ENCODE peak calls at places on chromosomes 11 and 22, in eight cellular contexts. P, L, R, C, U, V, T and E are unnamed samples.

GRCh38 chr22:48240935-48241230 is 1478.4 kb downstream of the TBC1D22A start:
- DNase-seq in P (no peak), L (no peak), R (no peak), C (no peak), U (no peak), V (peak; percentile 29), T (no peak), E (no peak)

GRCh38 chr11:1925373-1926155 is 6.1 kb downstream of the TNNT3 start:
- DNase-seq in P (no peak), L (no peak), R (no peak), C (no peak), U (no peak), V (no peak), T (no peak), E (no peak)

GRCh38 chr22:29587938-29588699 is 7.2 kb upstream of the NIPSNAP1 start:
- DNase-seq in P (no peak), L (no peak), R (no peak), C (peak; percentile 50), U (peak; percentile 80), V (no peak), T (no peak), E (peak; percentile 93)

GRCh38 chr11:10564692-10565318 is 3.7 kb downstream of the LYVE1 start:
- DNase-seq in P (no peak), L (no peak), R (no peak), C (no peak), U (no peak), V (no peak), T (no peak), E (no peak)

GRCh38 chr22:49718396-49718795 is 109.3 kb downstream of the BRD1 start:
- DNase-seq in P (no peak), L (no peak), R (no peak), C (no peak), U (no peak), V (no peak), T (no peak), E (no peak)

GRCh38 chr11:65420506-65421203 is 1.9 kb upstream of the NEAT1 start:
- DNase-seq in P (no peak), L (no peak), R (no peak), C (no peak), U (peak; percentile 10), V (no peak), T (peak; percentile 19), E (no peak)

GRCh38 chr11:48109046-48109666 is 107.5 kb upstream of the OR4B1 start:
- DNase-seq in P (no peak), L (peak; percentile 26), R (peak; percentile 43), C (no peak), U (peak; percentile 64), V (peak; percentile 13), T (no peak), E (no peak)

GRCh38 chr22:32469799-32470212 is 4.8 kb upstream of the FBXO7 start:
- DNase-seq in P (no peak), L (no peak), R (no peak), C (peak; percentile 32), U (peak; percentile 57), V (no peak), T (no peak), E (peak; percentile 5)

GRCh38 chr11:926341-926916 is 759 bp downstream of the AP2A2 start:
- DNase-seq in P (no peak), L (peak; percentile 24), R (no peak), C (no peak), U (peak; percentile 49), V (no peak), T (no peak), E (peak; percentile 53)

GRCh38 chr11:123195182-123196059 is at the start of gene CLMP:
- DNase-seq in P (peak; percentile 82), L (peak; percentile 71), R (no peak), C (no peak), U (peak; percentile 69), V (peak; percentile 83), T (no peak), E (peak; percentile 90)

GRCh38 chr11:88979641-88980040 is 86.1 kb downstream of the GRM5 start:
- DNase-seq in P (no peak), L (no peak), R (no peak), C (peak; percentile 51), U (peak; percentile 76), V (no peak), T (no peak), E (no peak)

GRCh38 chr11:68659158-68659921 is 25.0 kb upstream of the GAL start:
- DNase-seq in P (peak; percentile 89), L (no peak), R (no peak), C (peak; percentile 90), U (peak; percentile 98), V (no peak), T (no peak), E (peak; percentile 83)

GRCh38 chr11:94650756-94651155 is 83.6 kb downstream of the PIWIL4 start:
- DNase-seq in P (peak; percentile 51), L (no peak), R (no peak), C (peak; percentile 44), U (peak; percentile 19), V (no peak), T (peak; percentile 49), E (no peak)

GRCh38 chr11:133966924-133967598 is 10.3 kb upstream of the IGSF9B start:
- DNase-seq in P (peak; percentile 42), L (peak; percentile 67), R (peak; percentile 64), C (no peak), U (no peak), V (peak; percentile 91), T (no peak), E (no peak)

GRCh38 chr11:17540807-17541206 is 3.4 kb downstream of the USH1C start:
- DNase-seq in P (no peak), L (no peak), R (no peak), C (no peak), U (no peak), V (no peak), T (no peak), E (no peak)

GRCh38 chr11:119478711-119479285 is 55.8 kb upstream of the THY1 start:
- DNase-seq in P (no peak), L (no peak), R (no peak), C (no peak), U (no peak), V (peak; percentile 30), T (no peak), E (no peak)

GRCh38 chr22:43150731-43151206 is 590 bp upstream of the TSPO start:
- DNase-seq in P (no peak), L (no peak), R (no peak), C (no peak), U (no peak), V (no peak), T (no peak), E (no peak)

GRCh38 chr11:74504100-74504691 is 10.7 kb upstream of the LIPT2 start:
- DNase-seq in P (no peak), L (no peak), R (no peak), C (no peak), U (no peak), V (no peak), T (no peak), E (no peak)

GRCh38 chr22:22207845-22208564 is 36.6 kb upstream of the VPREB1 start:
- DNase-seq in P (no peak), L (peak; percentile 84), R (peak; percentile 53), C (peak; percentile 39), U (peak; percentile 69), V (peak; percentile 92), T (peak; percentile 73), E (peak; percentile 49)
- H3K4me3 ChIP-seq in P (no peak overlapping the region), L (no peak overlapping the region), R (no peak overlapping the region), C (no peak overlapping the region), U (no peak overlapping the region), V (no peak overlapping the region), T (no peak overlapping the region), E (no peak overlapping the region)

DNA sequence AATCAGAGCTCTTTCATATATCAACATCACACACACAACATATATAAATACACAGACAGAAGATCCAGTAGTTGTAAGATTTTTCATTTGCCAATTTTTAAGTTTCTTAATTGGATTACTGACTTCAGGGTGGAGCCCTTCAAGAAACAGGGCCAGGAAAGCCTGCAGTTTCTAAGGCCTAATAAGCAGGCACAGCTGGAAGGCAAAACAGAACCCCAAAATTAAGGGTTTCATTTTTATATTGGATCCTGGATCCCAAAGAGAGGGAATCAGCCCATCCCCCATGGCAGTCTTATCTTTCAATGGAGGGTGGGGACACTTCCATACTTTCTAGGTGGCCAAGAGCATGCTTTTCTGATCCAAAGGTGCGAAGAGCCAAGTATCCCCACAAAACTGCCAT is 4.7 kb upstream of the C1QTNF6 start:
- DNase-seq in P (no peak), L (no peak), R (no peak), C (no peak), U (no peak), V (no peak), T (no peak), E (no peak)
- H3K4me3 ChIP-seq in P (no peak overlapping the region), L (no peak overlapping the region), R (peak overlapping the region; percentile 8), C (no peak overlapping the region), U (no peak overlapping the region), V (no peak overlapping the region), T (no peak overlapping the region), E (no peak overlapping the region)

DNA sequence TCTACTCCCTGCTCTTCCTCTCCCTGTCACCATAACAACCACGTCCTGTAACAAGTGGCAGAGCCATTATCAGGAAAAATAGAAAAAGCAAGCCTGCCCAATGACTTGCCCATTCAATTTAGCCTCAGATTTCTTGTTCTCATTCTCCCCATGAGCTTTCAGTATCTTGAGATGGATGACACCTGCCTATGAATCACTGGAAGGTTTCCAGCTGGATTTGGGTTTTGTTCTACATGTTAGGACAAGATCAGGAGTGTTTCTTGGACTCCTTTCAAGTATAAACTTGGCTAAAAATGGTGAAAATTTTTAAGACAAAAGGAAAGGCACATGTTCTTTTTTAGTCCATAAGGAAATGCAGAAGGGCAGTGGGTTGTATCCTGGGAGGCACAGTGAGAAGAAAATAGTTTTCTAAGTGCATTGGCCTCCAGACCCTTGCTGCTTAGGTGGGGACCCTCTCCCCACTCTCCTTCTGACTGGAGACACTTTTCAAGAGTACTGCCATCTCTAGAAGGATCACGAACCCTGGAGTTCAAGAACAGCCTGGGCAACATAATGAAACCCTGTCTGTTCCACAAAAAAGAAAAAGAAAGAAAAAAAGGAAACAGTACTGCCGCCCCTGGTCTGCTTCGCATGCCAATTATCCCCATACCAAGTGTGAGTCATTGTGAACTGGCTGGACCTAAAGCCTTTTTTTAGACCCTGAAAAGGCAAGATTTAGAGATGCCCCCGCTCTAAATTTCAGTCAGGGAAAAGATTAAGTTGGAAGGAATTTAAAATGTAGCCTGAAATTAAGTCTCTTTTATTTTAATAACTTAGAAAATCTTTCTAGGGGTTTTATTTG is 51.0 kb downstream of the MTNR1B start:
- DNase-seq in P (no peak), L (no peak), R (no peak), C (peak; percentile 79), U (peak; percentile 89), V (no peak), T (no peak), E (peak; percentile 61)
- H3K4me3 ChIP-seq in P (no peak overlapping the region), L (no peak overlapping the region), R (no peak overlapping the region), C (no peak overlapping the region), U (peak overlapping the region; percentile 15), V (no peak overlapping the region), T (no peak overlapping the region), E (peak overlapping the region; percentile 5)

GRCh38 chr11:87924125-87924524 is 251.1 kb downstream of the RAB38 start:
- DNase-seq in P (no peak), L (no peak), R (no peak), C (no peak), U (no peak), V (no peak), T (no peak), E (no peak)

GRCh38 chr11:87926250-87926970 is 248.8 kb downstream of the RAB38 start:
- DNase-seq in P (no peak), L (no peak), R (no peak), C (no peak), U (peak; percentile 63), V (no peak), T (no peak), E (peak; percentile 36)
- H3K4me3 ChIP-seq in P (no peak overlapping the region), L (no peak overlapping the region), R (no peak overlapping the region), C (no peak overlapping the region), U (no peak overlapping the region), V (no peak overlapping the region), T (no peak overlapping the region), E (no peak overlapping the region)

GRCh38 chr11:35523861-35524260 is 1.6 kb downstream of the PAMR1 start:
- DNase-seq in P (no peak), L (no peak), R (no peak), C (no peak), U (no peak), V (no peak), T (no peak), E (no peak)
- H3K4me3 ChIP-seq in P (peak overlapping the region; percentile 44), L (peak overlapping the region; percentile 85), R (no peak overlapping the region), C (peak overlapping the region; percentile 75), U (peak overlapping the region; percentile 70), V (no peak overlapping the region), T (no peak overlapping the region), E (no peak overlapping the region)